ENCODE peak calls at places on chromosomes 5 and 9, in six cellular contexts. J, S, P, V, X and Q are unnamed samples.

GRCh38 chr5:16774806-16775205 is 158.0 kb upstream of the RETREG1 start:
- DNase-seq in J (no peak), S (no peak), P (no peak), V (no peak), X (no peak), Q (no peak)

GRCh38 chr5:154168395-154168794 is 22.1 kb upstream of the GALNT10 start:
- DNase-seq in J (no peak), S (no peak), P (peak; percentile 66), V (no peak), X (no peak), Q (no peak)

GRCh38 chr5:155878991-155879575 is 447.9 kb upstream of the SGCD start:
- DNase-seq in J (no peak), S (no peak), P (peak; percentile 84), V (no peak), X (no peak), Q (no peak)

GRCh38 chr9:119795395-119795794 is 426.2 kb upstream of the BRINP1 start:
- DNase-seq in J (no peak), S (no peak), P (no peak), V (no peak), X (no peak), Q (no peak)

GRCh38 chr9:123696476-123696875 is 233.4 kb downstream of the DENND1A start:
- DNase-seq in J (no peak), S (no peak), P (peak; percentile 27), V (no peak), X (no peak), Q (no peak)

GRCh38 chr5:88870280-88870679 is 12.7 kb downstream of the MEF2C start:
- DNase-seq in J (no peak), S (no peak), P (no peak), V (no peak), X (no peak), Q (no peak)

GRCh38 chr5:119470851-119471451 is 18.7 kb downstream of the HSD17B4 start:
- DNase-seq in J (peak; percentile 15), S (no peak), P (peak; percentile 30), V (no peak), X (no peak), Q (no peak)

GRCh38 chr9:6538666-6539071 is 106.9 kb downstream of the GLDC start:
- DNase-seq in J (no peak), S (no peak), P (peak; percentile 21), V (no peak), X (no peak), Q (no peak)

GRCh38 chr5:100667021-100667671 is 132.0 kb downstream of the FAM174A start:
- DNase-seq in J (peak; percentile 19), S (no peak), P (no peak), V (no peak), X (no peak), Q (peak; percentile 68)

GRCh38 chr5:72584466-72584865 is 77.3 kb upstream of the ZNF366 start:
- DNase-seq in J (no peak), S (no peak), P (peak; percentile 45), V (no peak), X (no peak), Q (no peak)

GRCh38 chr5:134530375-134531077 is 5.1 kb downstream of the JADE2 start:
- DNase-seq in J (no peak), S (no peak), P (no peak), V (no peak), X (no peak), Q (no peak)

GRCh38 chr5:142095035-142095434 is 13.5 kb upstream of the NDFIP1 start:
- DNase-seq in J (no peak), S (peak; percentile 49), P (no peak), V (no peak), X (no peak), Q (no peak)

GRCh38 chr5:59943721-59944120 is 50.2 kb upstream of the PDE4D start:
- DNase-seq in J (no peak), S (no peak), P (no peak), V (no peak), X (no peak), Q (no peak)

GRCh38 chr5:159094745-159095144 is 5.0 kb downstream of the EBF1 start:
- DNase-seq in J (no peak), S (no peak), P (peak; percentile 42), V (peak; percentile 45), X (peak; percentile 47), Q (peak; percentile 10)

GRCh38 chr5:151051931-151052608 is 28.8 kb downstream of the TNIP1 start:
- DNase-seq in J (no peak), S (no peak), P (no peak), V (no peak), X (no peak), Q (no peak)

GRCh38 chr9:72396247-72397091 is 31.5 kb upstream of the ZFAND5 start:
- DNase-seq in J (peak; percentile 24), S (no peak), P (peak; percentile 8), V (no peak), X (no peak), Q (peak; percentile 11)

GRCh38 chr9:120845255-120845654 is 2.5 kb upstream of the PSMD5 start:
- DNase-seq in J (no peak), S (peak; percentile 22), P (no peak), V (no peak), X (no peak), Q (no peak)

GRCh38 chr9:126587187-126588185 is 26.2 kb upstream of the LMX1B start:
- DNase-seq in J (no peak), S (no peak), P (no peak), V (peak; percentile 58), X (no peak), Q (no peak)

GRCh38 chr5:169258372-169259000 is 42.5 kb downstream of the SLIT3 start:
- DNase-seq in J (no peak), S (no peak), P (peak; percentile 89), V (no peak), X (no peak), Q (no peak)

GRCh38 chr5:24135536-24135935 is 509.2 kb downstream of the CDH10 start:
- DNase-seq in J (no peak), S (no peak), P (no peak), V (no peak), X (no peak), Q (no peak)